ENCODE peak calls at places on chromosomes 13 and 19, in four cellular contexts. R, Z, C and F are unnamed samples.

GRCh38 chr19:15449620-15450527 is at the start of gene WIZ:
- DNase-seq in C (no peak), R (peak), Z (peak), F (peak)

GRCh38 chr13:30877335-30877734 is 28.7 kb upstream of the MEDAG start:
- DNase-seq in R (no peak), Z (no peak), C (no peak), F (no peak)

GRCh38 chr19:3478409-3479176 is 1.7 kb downstream of the SMIM24 start:
- DNase-seq in Z (no peak), R (no peak), C (no peak), F (no peak)

GRCh38 chr13:42380420-42381164 is 108.6 kb downstream of the AKAP11 start:
- DNase-seq in R (no peak), C (no peak), Z (no peak), F (no peak)

GRCh38 chr13:109951491-109951890 is 165.1 kb upstream of the IRS2 start:
- DNase-seq in R (no peak), Z (no peak), C (no peak), F (no peak)

GRCh38 chr19:58033741-58034475 is at the start of gene ZSCAN1:
- DNase-seq in Z (peak), R (peak), C (no peak), F (peak)

GRCh38 chr13:28479005-28479404 is 15.9 kb downstream of the FLT1 start:
- DNase-seq in C (no peak), Z (no peak), R (no peak), F (no peak)

GRCh38 chr13:97912139-97912535 is 41.3 kb upstream of the IPO5 start:
- DNase-seq in C (no peak), R (no peak), Z (no peak), F (no peak)

GRCh38 chr13:99412856-99413255 is 88.4 kb upstream of the TM9SF2 start:
- DNase-seq in R (no peak), Z (no peak), C (no peak), F (no peak)

GRCh38 chr19:5230730-5231555 is 109.7 kb downstream of the PTPRS start:
- DNase-seq in Z (no peak), R (no peak), C (no peak), F (no peak)

GRCh38 chr19:15264061-15264932 is 32.0 kb upstream of the EPHX3 start:
- DNase-seq in R (peak), Z (peak), C (no peak), F (peak)

GRCh38 chr19:51531349-51532315 is at the start of gene SIGLEC6:
- DNase-seq in C (no peak), Z (no peak), R (peak), F (no peak)

GRCh38 chr13:98769736-98770135 is 17.3 kb upstream of the SLC15A1 start:
- DNase-seq in R (no peak), C (no peak), Z (no peak), F (no peak)

GRCh38 chr13:36356058-36356457 is 9.9 kb upstream of the SPART start:
- DNase-seq in C (no peak), R (no peak), Z (no peak), F (no peak)

GRCh38 chr19:52943884-52944643 is 18.6 kb downstream of the ZNF816 start:
- DNase-seq in C (no peak), R (no peak), Z (peak), F (no peak)

GRCh38 chr13:66577358-66577757 is 652.8 kb downstream of the PCDH9 start:
- DNase-seq in R (no peak), Z (no peak), C (no peak), F (no peak)

GRCh38 chr13:24511019-24511823 is 1.4 kb downstream of the PARP4 start:
- DNase-seq in C (peak), Z (peak), R (no peak), F (no peak)

GRCh38 chr19:14375055-14375581 is 6.1 kb upstream of the ADGRE5 start:
- DNase-seq in Z (peak), C (no peak), R (peak), F (no peak)

GRCh38 chr19:35936738-35937268 is 629 bp downstream of the LRFN3 start:
- DNase-seq in R (no peak), Z (no peak), C (no peak), F (no peak)

GRCh38 chr19:46634045-46634655 is 1.9 kb downstream of the GNG8 start:
- DNase-seq in C (no peak), Z (peak), R (peak), F (no peak)

GRCh38 chr13:46575843-46576242 is 22.9 kb downstream of the LRCH1 start:
- DNase-seq in C (peak), R (no peak), Z (no peak), F (no peak)

GRCh38 chr13:98411617-98412310 is 165.1 kb downstream of the STK24 start:
- DNase-seq in R (peak), Z (no peak), C (no peak), F (no peak)

GRCh38 chr19:1624458-1624857 is 19.2 kb upstream of the UQCR11 start:
- DNase-seq in C (no peak), Z (peak), R (peak), F (no peak)

GRCh38 chr19:1590641-1591397 is 1.8 kb downstream of the MBD3 start:
- DNase-seq in C (no peak), R (no peak), Z (no peak), F (no peak)